ENCODE peak calls at places on chromosome 10, in eight cellular contexts. E is aorta; F is lower lobe of right lung; O is cardiac muscle cell; G is thoracic aorta; K is heart right ventricle; Z is CD4-positive, alpha-beta memory T cell; C is sigmoid colon. B is an unnamed sample. For H3K4me1, the result is how much of the 10 kb centered on the place peaks cover.

GRCh38 chr10:123427386-123427785 is 238.8 kb upstream of the GPR26 start:
- DNase-seq in F (peak), E (no peak), O (no peak), K (no peak), C (no peak), G (no peak), Z (no peak), B (no peak)

GRCh38 chr10:131251146-131251541 is 60.4 kb downstream of the TCERG1L start:
- DNase-seq in G (no peak), C (no peak), F (peak), K (no peak), O (no peak), E (peak), Z (no peak), B (no peak)

GRCh38 chr10:132397036-132397541 is at the start of gene PWWP2B:
- DNase-seq in C (peak), Z (peak), G (no peak), E (peak), F (peak), O (peak), K (no peak), B (no peak)

GRCh38 chr10:121104476-121105111 is 253.4 kb downstream of the WDR11 start:
- DNase-seq in K (no peak), C (no peak), Z (no peak), G (no peak), E (no peak), F (no peak), O (no peak), B (no peak)

GRCh38 chr10:43377393-43377883 is 6.0 kb downstream of the FXYD4 start:
- DNase-seq in O (no peak), E (peak), C (peak), G (no peak), Z (no peak), K (no peak), F (peak), B (no peak)

GRCh38 chr10:95480901-95481491 is 80.2 kb downstream of the SORBS1 start:
- DNase-seq in F (no peak), E (no peak), G (no peak), C (no peak), K (no peak), O (peak), Z (no peak), B (no peak)

GRCh38 chr10:59337254-59337653 is 25.1 kb downstream of the FAM13C start:
- DNase-seq in K (peak), E (no peak), C (peak), O (peak), F (no peak), G (peak), Z (no peak), B (no peak)

GRCh38 chr10:125060851-125061556 is 99.4 kb downstream of the CTBP2 start:
- DNase-seq in K (peak), C (peak), E (peak), O (peak), F (peak), G (peak), Z (no peak), B (no peak)

GRCh38 chr10:92848037-92848440 is 281 bp upstream of the EXOC6 start:
- DNase-seq in E (no peak), C (no peak), G (no peak), Z (no peak), O (no peak), F (no peak), K (no peak), B (no peak)

GRCh38 chr10:97499561-97500296 is 1.0 kb downstream of the UBTD1 start:
- DNase-seq in Z (no peak), G (peak), F (peak), E (peak), K (peak), C (peak), O (peak), B (no peak)

GRCh38 chr10:11181996-11182395 is 164.3 kb downstream of the CELF2 start:
- DNase-seq in K (peak), G (peak), Z (no peak), F (no peak), O (no peak), E (peak), C (peak), B (no peak)

GRCh38 chr10:130547368-130547767 is 411.2 kb downstream of the GLRX3 start:
- DNase-seq in Z (no peak), G (no peak), C (no peak), O (peak), F (no peak), K (no peak), E (no peak), B (no peak)

GRCh38 chr10:16965740-16966447 is 148.7 kb upstream of the RSU1 start:
- DNase-seq in E (no peak), K (no peak), Z (no peak), C (peak), F (no peak), G (peak), O (peak), B (no peak)

GRCh38 chr10:46321770-46322169 is 35.0 kb downstream of the ANTXRL start:
- DNase-seq in G (no peak), F (no peak), Z (no peak), K (no peak), E (no peak), O (no peak), C (no peak), B (no peak)

GRCh38 chr10:87867453-87867852 is 4.0 kb downstream of the PTEN start:
- DNase-seq in K (no peak), O (no peak), E (no peak), Z (no peak), F (no peak), C (no peak), G (no peak), B (no peak)

GRCh38 chr10:109593686-109594085 is 329.6 kb downstream of the XPNPEP1 start:
- DNase-seq in E (no peak), Z (peak), K (no peak), F (no peak), O (no peak), G (no peak), C (no peak), B (no peak)

GRCh38 chr10:95906675-95907453 is 911 bp upstream of the CC2D2B start:
- DNase-seq in G (peak), K (peak), Z (peak), C (peak), E (no peak), F (peak), O (peak), B (no peak)

GRCh38 chr10:63758080-63758479 is 236.9 kb downstream of the REEP3 start:
- DNase-seq in F (no peak), C (no peak), Z (no peak), K (no peak), E (no peak), O (no peak), G (no peak), B (no peak)

GRCh38 chr10:110556993-110557601 is 10.4 kb upstream of the SMC3 start:
- DNase-seq in K (peak), Z (peak), E (no peak), C (no peak), G (no peak), O (peak), F (no peak), B (no peak)

GRCh38 chr10:110504111-110504735 is 6.5 kb downstream of the DUSP5 start:
- DNase-seq in C (peak), G (no peak), E (no peak), K (peak), Z (peak), O (no peak), F (peak), B (no peak)

GRCh38 chr10:69407621-69408301 is 9.0 kb downstream of the TACR2 start:
- DNase-seq in K (no peak), E (no peak), Z (no peak), O (peak), F (no peak), C (no peak), G (no peak), B (no peak)

GRCh38 chr10:124129471-124129870 is 36.1 kb upstream of the CHST15 start:
- DNase-seq in F (no peak), C (no peak), G (no peak), O (no peak), K (no peak), Z (no peak), E (no peak), B (no peak)

GRCh38 chr10:110279062-110279986 is 25.4 kb downstream of the SMNDC1 start:
- DNase-seq in E (no peak), Z (peak), O (peak), F (no peak), C (peak), G (peak), K (peak), B (no peak)

GRCh38 chr10:101101488-101101887 is 29.6 kb upstream of the TLX1 start:
- DNase-seq in Z (no peak), K (no peak), E (no peak), C (no peak), F (no peak), O (no peak), G (no peak), B (no peak)

GRCh38 chr10:52776471-52776903 is 3.9 kb upstream of the MBL2 start:
- DNase-seq in Z (no peak), K (no peak), G (no peak), E (no peak), O (no peak), F (no peak), C (no peak), B (no peak)

GRCh38 chr10:78277734-78278404 is 244.2 kb downstream of the RPS24 start:
- DNase-seq in C (peak), Z (no peak), K (peak), O (no peak), E (peak), F (no peak), G (peak), B (no peak)

GRCh38 chr10:125158528-125159485 is 1.6 kb downstream of the CTBP2 start:
- DNase-seq in Z (no peak), E (peak), C (peak), F (peak), G (no peak), O (peak), K (peak), B (no peak)

GRCh38 chr10:28684986-28685580 is 7.8 kb downstream of the BAMBI start:
- DNase-seq in F (no peak), E (no peak), C (no peak), O (no peak), Z (no peak), G (no peak), K (no peak), B (no peak)

GRCh38 chr10:129593953-129594352 is 126.9 kb downstream of the MGMT start:
- DNase-seq in Z (no peak), C (no peak), F (no peak), G (no peak), E (no peak), K (no peak), O (no peak), B (no peak)

GRCh38 chr10:77350134-77350533 is 287.5 kb downstream of the KCNMA1 start:
- DNase-seq in Z (no peak), O (no peak), C (no peak), F (no peak), E (no peak), G (no peak), K (no peak), B (no peak)

GRCh38 chr10:104274762-104275721 is 6.1 kb downstream of the GSTO2 start:
- DNase-seq in E (peak), Z (no peak), K (no peak), G (no peak), O (peak), F (peak), C (no peak), B (no peak)

GRCh38 chr10:113094114-113094486 is 144.1 kb downstream of the TCF7L2 start:
- DNase-seq in G (no peak), K (no peak), C (no peak), Z (no peak), O (no peak), E (no peak), F (no peak), B (no peak)

GRCh38 chr10:51699145-51699474 is 285 bp downstream of the CSTF2T start:
- DNase-seq in G (no peak), E (no peak), C (no peak), F (no peak), Z (no peak), K (no peak), O (no peak), B (no peak)

GRCh38 chr10:65945071-65945470 is 980.8 kb upstream of the LRRTM3 start:
- DNase-seq in F (no peak), K (no peak), G (no peak), O (no peak), C (no peak), Z (no peak), E (no peak), B (no peak)

DNA sequence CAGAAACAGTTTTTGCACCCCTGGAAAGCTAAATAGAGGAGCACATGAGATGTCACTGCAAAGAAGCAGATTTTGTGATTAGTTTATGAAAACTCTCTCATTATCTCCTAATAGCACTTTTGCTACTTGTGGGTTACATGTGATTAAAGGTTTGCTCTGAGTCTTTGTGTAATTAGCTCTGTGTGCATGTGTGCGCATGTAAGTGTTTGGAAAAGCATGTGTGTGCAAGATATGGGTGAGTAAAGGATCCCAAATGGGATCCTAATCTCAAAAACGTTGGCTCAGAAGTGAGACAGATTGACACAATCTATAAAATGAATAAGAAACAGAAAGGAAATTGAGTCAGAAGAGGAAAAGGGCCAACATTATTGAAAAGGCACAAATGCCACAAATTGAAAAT is 104.5 kb downstream of the SKIDA1 start:
- DNase-seq in K (no peak), Z (no peak), E (no peak), C (no peak), F (no peak), G (no peak), O (no peak), B (no peak)
- H3K4me1 ChIP-seq in K (under half), Z (under half), E (under half), C (under half), F (under half), G (under half), O (under half), B (under half)

GRCh38 chr10:57026307-57026706 is 665.2 kb upstream of the ZWINT start:
- DNase-seq in E (no peak), C (no peak), O (no peak), G (no peak), F (no peak), K (no peak), Z (no peak), B (no peak)
- H3K4me3 ChIP-seq in E (no peak), C (no peak), O (no peak), G (no peak), F (no peak), K (no peak), Z (no peak), B (no peak)

GRCh38 chr10:89591111-89591795 is 53.8 kb downstream of the PANK1 start:
- DNase-seq in F (no peak), G (no peak), C (no peak), O (no peak), Z (no peak), K (peak), E (no peak), B (no peak)
- H3K4me1 ChIP-seq in F (under half), G (under half), C (under half), O (under half), Z (under half), K (under half), E (under half), B (under half)

GRCh38 chr10:116690356-116691078 is 51.8 kb downstream of the HSPA12A start:
- DNase-seq in C (peak), E (no peak), Z (no peak), O (peak), G (no peak), F (no peak), K (peak), B (no peak)

GRCh38 chr10:116691544-116692126 is 50.7 kb downstream of the HSPA12A start:
- DNase-seq in F (no peak), O (no peak), C (peak), G (no peak), Z (no peak), E (no peak), K (peak), B (no peak)

GRCh38 chr10:116692225-116692624 is 50.1 kb downstream of the HSPA12A start:
- DNase-seq in G (no peak), Z (no peak), F (no peak), E (no peak), K (no peak), C (peak), O (no peak), B (no peak)

GRCh38 chr10:116689744-116690143 is 52.6 kb downstream of the HSPA12A start:
- DNase-seq in O (no peak), E (no peak), F (no peak), Z (no peak), K (no peak), G (no peak), C (peak), B (no peak)

DNA sequence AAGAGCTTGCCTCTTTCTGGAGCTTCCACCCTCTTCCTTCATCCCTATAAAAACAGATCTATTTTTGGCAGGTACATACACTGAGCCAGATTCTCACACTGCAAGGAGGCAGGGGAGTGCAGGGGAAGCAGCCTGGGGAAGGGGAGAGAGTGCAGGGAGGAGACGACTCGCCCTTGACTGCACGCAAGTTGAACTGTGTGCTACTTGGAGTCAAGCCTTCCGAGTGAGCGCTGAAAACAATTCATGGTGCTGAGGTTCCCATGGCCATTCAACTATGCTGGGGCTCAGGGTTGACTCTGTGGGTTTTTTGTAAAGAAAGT is 51.3 kb downstream of the HSPA12A start:
- DNase-seq in K (peak), O (peak), E (no peak), G (no peak), F (no peak), Z (no peak), C (peak), B (no peak)
- H3K4me3 ChIP-seq in K (no peak), O (no peak), E (no peak), G (peak), F (no peak), Z (no peak), C (no peak), B (no peak)

GRCh38 chr10:74927701-74928100 is 101.3 kb downstream of the KAT6B start:
- DNase-seq in E (no peak), G (no peak), O (no peak), Z (no peak), F (no peak), C (no peak), K (no peak), B (no peak)
- H3K4me1 ChIP-seq in E (under half), G (half or more), O (under half), Z (under half), F (half or more), C (under half), K (half or more), B (half or more)

DNA sequence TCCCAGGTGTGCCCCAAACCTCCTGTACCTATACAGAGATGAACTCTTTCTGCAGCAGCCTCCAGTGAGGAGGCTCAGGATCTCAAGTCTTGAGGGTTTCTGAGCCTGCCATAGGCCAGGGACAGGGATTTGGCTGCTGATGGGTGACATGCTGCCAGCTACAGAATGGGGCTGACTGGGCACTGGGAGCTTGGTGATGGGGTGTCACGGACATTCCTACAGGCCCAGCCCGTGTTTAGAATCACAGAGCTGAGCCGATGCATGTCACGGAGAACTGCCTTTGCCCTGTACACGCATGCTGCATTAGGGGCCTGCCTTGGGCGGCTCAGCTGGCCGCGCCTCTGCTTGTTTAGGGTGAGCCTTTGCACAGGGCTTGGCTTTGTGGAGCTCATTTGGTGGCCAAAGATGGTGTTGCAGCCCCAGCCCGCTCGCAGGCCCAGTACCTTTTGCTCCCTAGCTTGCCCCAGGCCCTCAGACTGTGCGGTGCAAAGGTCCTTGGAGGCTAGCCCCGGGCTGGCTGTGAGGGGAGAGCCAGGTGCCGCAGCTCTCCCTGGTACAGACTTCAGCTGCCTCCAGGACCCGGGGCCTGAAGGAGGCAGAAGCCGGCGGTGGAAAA is 108.4 kb upstream of the BTBD16 start:
- DNase-seq in F (no peak), O (no peak), E (no peak), Z (no peak), C (no peak), K (no peak), G (no peak), B (no peak)
- H3K4me3 ChIP-seq in F (no peak), O (peak), E (no peak), Z (no peak), C (peak), K (peak), G (peak), B (peak)

GRCh38 chr10:80465839-80466590 is 11.9 kb downstream of the TSPAN14 start:
- DNase-seq in Z (peak), O (no peak), C (no peak), K (no peak), F (no peak), G (no peak), E (no peak), B (no peak)
- H3K4me1 ChIP-seq in Z (half or more), O (half or more), C (under half), K (half or more), F (half or more), G (half or more), E (under half), B (half or more)

DNA sequence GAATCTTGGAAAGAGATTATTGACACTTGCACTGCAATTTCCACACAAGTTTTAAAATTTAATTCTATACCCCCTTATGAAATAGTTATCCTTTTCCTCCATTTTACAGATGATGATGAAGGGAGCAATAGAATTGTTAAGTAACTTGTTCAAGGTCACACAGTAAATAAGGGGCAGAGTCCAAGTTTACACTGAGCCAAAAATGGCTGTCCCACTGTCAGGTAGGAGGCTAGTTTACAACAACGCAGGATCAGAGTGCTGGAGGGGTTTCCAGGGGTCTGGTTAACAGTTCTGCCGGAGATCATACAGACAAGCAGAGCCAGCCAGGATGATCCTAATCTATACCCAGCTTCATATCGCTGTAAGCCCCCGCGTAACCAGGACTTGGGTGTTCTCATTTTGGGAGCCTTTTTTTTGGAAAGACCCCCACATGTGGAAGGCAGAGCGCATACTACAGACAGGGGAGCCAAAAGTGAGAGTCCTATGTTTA is 566 bp upstream of the UNC5B start:
- DNase-seq in O (no peak), Z (no peak), E (no peak), G (no peak), C (no peak), F (no peak), K (no peak), B (no peak)
- H3K4me3 ChIP-seq in O (peak), Z (no peak), E (no peak), G (peak), C (peak), F (peak), K (peak), B (peak)

GRCh38 chr10:62665771-62666170 is 138.7 kb upstream of the ADO start:
- DNase-seq in F (no peak), Z (no peak), G (no peak), O (no peak), E (no peak), K (no peak), C (no peak), B (no peak)
- H3K4me1 ChIP-seq in F (under half), Z (under half), G (under half), O (under half), E (under half), K (under half), C (under half), B (under half)

DNA sequence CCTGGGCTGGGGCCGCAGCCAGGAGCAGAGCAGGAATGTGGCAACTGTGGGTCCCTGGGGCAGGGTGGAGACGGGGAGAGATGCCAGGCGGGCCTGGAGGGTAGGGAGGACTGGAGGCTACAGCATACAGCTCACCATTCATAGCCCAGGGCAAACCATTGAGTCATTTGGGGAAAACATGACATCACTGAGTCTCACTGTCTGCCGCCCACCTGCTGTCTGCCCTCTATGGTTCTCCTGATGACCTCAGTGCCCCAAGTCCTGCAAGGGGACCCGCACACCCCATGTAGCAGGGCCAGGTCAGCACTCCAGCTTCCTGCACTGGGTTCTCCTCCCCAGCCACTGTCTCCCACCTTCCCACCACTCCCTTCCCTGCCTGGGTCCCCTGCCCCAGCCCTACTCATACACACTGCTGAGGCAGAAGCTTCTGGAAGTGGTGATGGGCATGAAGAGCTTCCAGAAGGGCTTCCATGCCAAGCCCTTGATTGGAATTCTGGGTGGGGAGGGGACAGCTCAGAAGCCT is 10.4 kb downstream of the CHST3 start:
- DNase-seq in O (no peak), F (no peak), E (peak), G (no peak), K (no peak), C (peak), Z (no peak), B (no peak)
- H3K4me3 ChIP-seq in O (no peak), F (no peak), E (no peak), G (no peak), K (no peak), C (no peak), Z (no peak), B (no peak)